ENCODE peak calls at places on chromosomes 16 and 17, in four cellular contexts. K is tibial artery, T is ovary, V is upper lobe of left lung. Y is an unnamed sample.

GRCh38 chr16:69827527-69827926 is 65.4 kb downstream of the WWP2 start:
- DNase-seq in K (no peak), T (no peak), V (no peak), Y (no peak)

GRCh38 chr16:65624696-65625095 is 502.8 kb upstream of the CDH11 start:
- DNase-seq in K (no peak), T (no peak), V (no peak), Y (no peak)

GRCh38 chr17:5775098-5775497 is 190.8 kb upstream of the NLRP1 start:
- DNase-seq in K (no peak), T (no peak), V (no peak), Y (no peak)

GRCh38 chr17:34135841-34136240 is 119.2 kb upstream of the CCL2 start:
- DNase-seq in K (no peak), T (no peak), V (no peak), Y (no peak)

GRCh38 chr16:77963185-77964044 is 58.9 kb upstream of the CLEC3A start:
- DNase-seq in K (no peak), T (no peak), V (no peak), Y (no peak)

GRCh38 chr17:61461967-61462733 is 9.9 kb downstream of the TBX4 start:
- DNase-seq in K (no peak), T (peak; percentile 15), V (peak; percentile 82), Y (no peak)

GRCh38 chr16:17367034-17367433 is 103.7 kb downstream of the XYLT1 start:
- DNase-seq in K (no peak), T (no peak), V (no peak), Y (no peak)

GRCh38 chr16:79492036-79492435 is 108.5 kb downstream of the MAF start:
- DNase-seq in K (no peak), T (no peak), V (no peak), Y (no peak)

GRCh38 chr17:73397856-73398540 is 86.2 kb upstream of the CDC42EP4 start:
- DNase-seq in K (no peak), T (no peak), V (no peak), Y (no peak)

GRCh38 chr17:58789160-58789559 is 33.5 kb downstream of the PPM1E start:
- DNase-seq in K (no peak), T (no peak), V (no peak), Y (no peak)

GRCh38 chr16:30722916-30723315 is 23.9 kb downstream of the SRCAP start:
- DNase-seq in K (peak; percentile 63), T (no peak), V (no peak), Y (no peak)

GRCh38 chr16:57475711-57476339 is 10.5 kb downstream of the DOK4 start:
- DNase-seq in K (no peak), T (no peak), V (peak; percentile 86), Y (no peak)

GRCh38 chr16:49312389-49312990 is 30.9 kb upstream of the CBLN1 start:
- DNase-seq in K (no peak), T (no peak), V (peak; percentile 33), Y (no peak)

GRCh38 chr17:38598536-38598935 is 7.2 kb downstream of the SRCIN1 start:
- DNase-seq in K (no peak), T (peak; percentile 40), V (no peak), Y (peak; percentile 69)

GRCh38 chr17:306116-306515 is 46.5 kb downstream of the RPH3AL start:
- DNase-seq in K (no peak), T (no peak), V (no peak), Y (peak; percentile 34)

GRCh38 chr16:4391635-4392381 is 20.2 kb downstream of the VASN start:
- DNase-seq in K (no peak), T (no peak), V (no peak), Y (no peak)

GRCh38 chr17:38868095-38868967 is 1.5 kb upstream of the LASP1 start:
- DNase-seq in K (peak; percentile 88), T (peak; percentile 74), V (no peak), Y (no peak)

GRCh38 chr17:82930924-82931695 is 91.3 kb upstream of the ZNF750 start:
- DNase-seq in K (peak; percentile 64), T (peak; percentile 41), V (peak; percentile 69), Y (peak; percentile 5)

GRCh38 chr16:50559804-50560514 is 11.8 kb downstream of the NKD1 start:
- DNase-seq in K (no peak), T (no peak), V (peak; percentile 38), Y (no peak)

GRCh38 chr16:86768231-86768791 is 190.0 kb downstream of the FOXL1 start:
- DNase-seq in K (peak; percentile 31), T (no peak), V (no peak), Y (no peak)

GRCh38 chr17:16853661-16854320 is 118.1 kb downstream of the TNFRSF13B start:
- DNase-seq in K (no peak), T (no peak), V (peak; percentile 60), Y (no peak)

GRCh38 chr17:1294157-1294717 is 14.8 kb downstream of the TRARG1 start:
- DNase-seq in K (no peak), T (no peak), V (no peak), Y (no peak)

GRCh38 chr16:84738255-84739038 is 38.6 kb downstream of the USP10 start:
- DNase-seq in K (peak; percentile 81), T (peak; percentile 74), V (no peak), Y (peak; percentile 59)

GRCh38 chr16:64841071-64841470 is 280.8 kb downstream of the CDH11 start:
- DNase-seq in K (no peak), T (no peak), V (no peak), Y (no peak)

GRCh38 chr17:81120149-81120484 is 45.2 kb upstream of the PVALEF start:
- DNase-seq in K (no peak), T (no peak), V (no peak), Y (no peak)

GRCh38 chr16:49924078-49924477 is 68.2 kb upstream of the ZNF423 start:
- DNase-seq in K (peak; percentile 29), T (no peak), V (no peak), Y (no peak)

GRCh38 chr17:80504671-80505413 is 28.4 kb upstream of the NPTX1 start:
- DNase-seq in K (no peak), T (no peak), V (no peak), Y (no peak)

GRCh38 chr17:34673995-34674900 is 94.9 kb downstream of the TMEM132E start:
- DNase-seq in K (no peak), T (no peak), V (no peak), Y (no peak)

GRCh38 chr16:81523387-81524115 is 78.9 kb downstream of the CMIP start:
- DNase-seq in K (no peak), T (peak; percentile 60), V (no peak), Y (peak; percentile 58)

GRCh38 chr17:39808409-39808997 is 55.6 kb downstream of the IKZF3 start:
- DNase-seq in K (no peak), T (no peak), V (no peak), Y (no peak)

GRCh38 chr16:66619534-66620418 is 15.3 kb downstream of the CMTM3 start:
- DNase-seq in K (peak; percentile 3), T (no peak), V (no peak), Y (no peak)

GRCh38 chr16:30185141-30185682 is 1.8 kb downstream of the CORO1A start:
- DNase-seq in K (no peak), T (no peak), V (peak; percentile 47), Y (no peak)

GRCh38 chr17:73489333-73489732 is 154.9 kb downstream of the SDK2 start:
- DNase-seq in K (no peak), T (no peak), V (no peak), Y (no peak)

GRCh38 chr16:6977906-6978305 is 354.7 kb upstream of the RBFOX1 start:
- DNase-seq in K (no peak), T (no peak), V (no peak), Y (no peak)

DNA sequence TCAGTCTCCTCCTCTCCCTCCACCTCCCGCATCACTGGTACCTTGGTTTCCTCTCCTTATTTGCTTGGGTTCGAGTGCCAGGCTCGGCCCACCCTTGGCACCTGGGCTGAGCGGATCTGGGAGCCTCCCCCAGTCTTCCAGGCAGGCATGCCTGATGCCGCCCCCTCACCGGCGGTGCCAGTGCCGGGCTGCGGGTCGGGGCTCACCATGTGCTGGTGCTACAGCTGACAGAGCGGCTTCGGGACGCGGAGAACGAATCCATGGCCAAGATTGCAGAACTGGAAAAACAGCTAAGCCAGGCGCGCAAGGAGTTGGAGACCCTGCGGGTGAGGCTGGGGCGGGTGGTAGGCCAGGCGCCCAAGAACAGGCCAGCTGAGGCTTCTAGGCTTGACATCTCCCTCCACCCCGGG is 19.2 kb downstream of the FMNL1 start:
- DNase-seq in K (no peak), T (no peak), V (peak; percentile 77), Y (no peak)
- H3K4me3 ChIP-seq in K (peak overlapping the region; percentile 16), T (no peak overlapping the region), V (peak overlapping the region; percentile 42), Y (peak overlapping the region; percentile 16)

GRCh38 chr17:41338961-41339485 is 11.6 kb downstream of the KRT33A start:
- DNase-seq in K (no peak), T (no peak), V (no peak), Y (no peak)
- H3K27me3 ChIP-seq in K (no peaks in the 10 kb centered on the region), T (no peaks in the 10 kb centered on the region), V (no peaks in the 10 kb centered on the region), Y (no peaks in the 10 kb centered on the region)

DNA sequence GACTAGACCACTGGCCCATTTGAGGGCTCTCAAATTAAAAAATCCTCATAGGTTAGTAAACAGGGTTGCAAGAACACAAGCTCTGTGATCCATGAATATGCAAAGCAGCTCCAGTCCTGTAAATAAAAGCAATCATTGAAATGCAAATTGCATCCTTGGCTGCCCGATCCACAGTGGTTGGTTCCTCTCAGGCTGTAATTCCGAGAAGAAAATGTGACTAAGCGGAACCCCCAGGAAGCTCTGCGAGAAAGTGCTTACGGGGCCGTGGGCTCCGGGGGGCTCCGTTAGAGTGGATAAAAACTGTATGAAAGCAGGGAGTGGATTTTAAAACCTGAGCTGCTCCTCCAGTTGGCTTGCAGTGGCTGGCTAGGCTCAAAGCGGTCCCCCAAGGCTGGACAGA is 2.5 kb downstream of the GPRC5B start:
- DNase-seq in K (no peak), T (no peak), V (no peak), Y (no peak)
- H3K4me3 ChIP-seq in K (no peak overlapping the region), T (no peak overlapping the region), V (no peak overlapping the region), Y (no peak overlapping the region)

DNA sequence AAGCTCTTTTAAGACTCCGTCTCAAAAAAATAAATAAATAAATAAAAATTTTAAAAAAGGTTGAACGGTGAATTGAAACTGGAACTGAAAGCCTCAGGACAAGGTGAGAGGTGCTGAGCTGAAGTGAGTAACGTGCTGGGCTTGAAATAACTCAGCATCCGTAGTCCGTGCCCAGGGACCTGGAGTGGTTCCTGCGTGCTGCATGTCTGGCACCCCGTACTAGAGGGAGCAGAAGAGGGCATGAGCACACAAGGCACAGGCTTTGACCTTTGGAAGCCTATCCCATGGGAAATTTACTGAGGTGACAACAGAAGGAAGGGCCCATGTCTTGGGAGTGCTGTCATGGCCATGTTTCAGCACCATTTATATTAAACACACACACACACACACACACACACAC is 4.5 kb upstream of the MEIOB start:
- DNase-seq in K (no peak), T (no peak), V (no peak), Y (no peak)
- H3K27me3 ChIP-seq in K (peaks cover 8% of the 10 kb centered on the region), T (peaks cover 3% of the 10 kb centered on the region), V (no peaks in the 10 kb centered on the region), Y (no peaks in the 10 kb centered on the region)

DNA sequence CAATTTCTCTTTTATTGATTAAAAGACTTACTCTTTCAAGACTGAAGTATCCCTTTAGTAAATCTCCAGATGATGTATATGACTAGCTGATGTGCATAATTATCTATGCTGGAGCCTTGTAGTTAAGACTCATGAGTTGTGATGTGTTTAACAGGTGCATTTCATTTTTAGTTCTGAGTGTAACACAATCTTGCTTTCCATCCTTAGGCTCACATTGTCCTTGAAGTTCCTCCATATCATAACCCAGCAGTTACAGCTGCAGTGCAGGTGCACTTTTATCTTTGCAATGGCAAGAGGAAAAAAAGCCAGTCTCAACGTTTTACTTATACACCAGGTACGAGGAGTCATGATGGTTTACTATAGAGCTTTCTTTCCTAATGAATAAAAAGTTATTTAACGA is 52.9 kb downstream of the ESRP2 start:
- DNase-seq in K (no peak), T (no peak), V (no peak), Y (no peak)
- H3K4me3 ChIP-seq in K (no peak overlapping the region), T (no peak overlapping the region), V (no peak overlapping the region), Y (no peak overlapping the region)